ENCODE peak calls at places on chromosomes 11 and 22, in eight cellular contexts. U is Calu3, J is type B pancreatic cell, P is ACHN, M is left ventricle myocardium inferior, Z is endodermal cell, X is T47D, B is hippocampal formation. A is an unnamed sample.

GRCh38 chr11:98711011-98711410 is 309.7 kb upstream of the CNTN5 start:
- DNase-seq in J (no peak), Z (no peak), P (no peak), M (no peak), X (peak; percentile 38), B (no peak), U (no peak), A (peak; percentile 15)

GRCh38 chr11:8699903-8700302 is 17.3 kb downstream of the RPL27A start:
- DNase-seq in Z (peak; percentile 89), U (peak; percentile 79), J (no peak), P (no peak), X (peak; percentile 57), B (peak; percentile 53), M (no peak), A (peak; percentile 15)

GRCh38 chr22:17562906-17563870 is at the start of gene SLC25A18:
- DNase-seq in M (peak; percentile 71), B (peak; percentile 51), U (no peak), P (no peak), X (no peak), Z (peak; percentile 72), J (no peak), A (peak; percentile 43)

GRCh38 chr11:34514597-34514996 is 1.0 kb upstream of the ELF5 start:
- DNase-seq in B (no peak), U (no peak), J (no peak), Z (no peak), M (no peak), P (no peak), X (peak; percentile 54), A (no peak)

GRCh38 chr11:133927690-133928627 is 28.8 kb downstream of the IGSF9B start:
- DNase-seq in J (no peak), Z (peak; percentile 95), B (peak; percentile 28), M (peak; percentile 59), X (peak; percentile 92), P (peak; percentile 53), U (peak; percentile 84), A (peak; percentile 82)

GRCh38 chr22:40642316-40642715 is 5.8 kb upstream of the MRTFA start:
- DNase-seq in X (no peak), J (no peak), Z (no peak), M (no peak), B (no peak), P (no peak), U (no peak), A (no peak)

GRCh38 chr11:221539-221938 is 14.0 kb downstream of the RIC8A start:
- DNase-seq in P (no peak), M (no peak), X (no peak), Z (peak; percentile 6), J (no peak), U (no peak), B (peak; percentile 10), A (no peak)

GRCh38 chr11:269146-269890 is 8.9 kb upstream of the NLRP6 start:
- DNase-seq in M (no peak), P (no peak), B (no peak), X (no peak), J (no peak), Z (no peak), U (no peak), A (no peak)

GRCh38 chr11:118928870-118929495 is 3.3 kb upstream of the BCL9L start:
- DNase-seq in B (no peak), X (peak; percentile 82), Z (no peak), P (peak; percentile 52), U (peak; percentile 37), M (peak; percentile 69), J (no peak), A (no peak)

GRCh38 chr11:69400769-69401590 is 80.5 kb upstream of the LINC01488 start:
- DNase-seq in M (no peak), B (no peak), Z (no peak), P (no peak), X (no peak), J (no peak), U (no peak), A (no peak)

GRCh38 chr11:76670475-76671235 is at the start of gene LRRC32:
- DNase-seq in X (no peak), J (no peak), M (peak; percentile 75), Z (peak; percentile 80), P (no peak), U (peak; percentile 24), B (no peak), A (peak; percentile 78)

GRCh38 chr22:49826603-49827306 is 918 bp downstream of the BRD1 start:
- DNase-seq in J (no peak), M (peak; percentile 55), U (peak; percentile 27), P (peak; percentile 14), X (peak; percentile 22), B (no peak), Z (peak; percentile 62), A (peak; percentile 47)

GRCh38 chr11:86179646-86180064 is 64.9 kb upstream of the EED start:
- DNase-seq in B (no peak), J (no peak), Z (no peak), U (no peak), M (no peak), X (no peak), P (no peak), A (no peak)

GRCh38 chr22:21754523-21755128 is 19.0 kb upstream of the YPEL1 start:
- DNase-seq in J (no peak), M (peak; percentile 28), X (no peak), U (no peak), B (no peak), P (no peak), Z (no peak), A (no peak)

GRCh38 chr22:42695294-42695693 is 25.4 kb downstream of the A4GALT start:
- DNase-seq in X (no peak), J (no peak), P (no peak), M (peak; percentile 64), Z (no peak), U (no peak), B (no peak), A (no peak)

GRCh38 chr11:82949352-82949751 is 47.8 kb downstream of the DDIAS start:
- DNase-seq in Z (no peak), P (no peak), B (no peak), J (no peak), M (no peak), X (no peak), U (no peak), A (no peak)

GRCh38 chr11:16956538-16957153 is 57.6 kb downstream of the PLEKHA7 start:
- DNase-seq in U (no peak), P (no peak), J (no peak), Z (peak; percentile 89), B (no peak), X (peak; percentile 54), M (no peak), A (no peak)

GRCh38 chr22:41939981-41940852 is 6.7 kb downstream of the CENPM start:
- DNase-seq in U (peak; percentile 52), P (no peak), B (no peak), M (no peak), J (no peak), Z (peak; percentile 47), X (peak; percentile 78), A (no peak)

GRCh38 chr11:21628641-21629040 is 564.2 kb upstream of the ANO5 start:
- DNase-seq in Z (no peak), U (no peak), J (no peak), M (no peak), B (no peak), P (no peak), X (no peak), A (no peak)

GRCh38 chr22:46775364-46775758 is 12.9 kb downstream of the TBC1D22A start:
- DNase-seq in P (no peak), Z (no peak), U (no peak), X (no peak), M (no peak), B (no peak), J (no peak), A (no peak)

GRCh38 chr11:637333-637592 is 194 bp downstream of the DRD4 start:
- DNase-seq in P (no peak), B (no peak), J (no peak), Z (no peak), M (no peak), X (no peak), U (no peak), A (no peak)

GRCh38 chr11:75013051-75013450 is 24.3 kb downstream of the NEU3 start:
- DNase-seq in P (no peak), U (no peak), M (no peak), X (no peak), B (no peak), J (no peak), Z (peak; percentile 67), A (no peak)

GRCh38 chr22:44668190-44668885 is 33.7 kb upstream of the PRR5 start:
- DNase-seq in X (no peak), Z (peak; percentile 87), U (no peak), J (no peak), M (no peak), P (no peak), B (no peak), A (peak; percentile 86)